ENCODE peak calls at places on chromosome 9, in six cellular contexts. H, T, X, L, D and J are unnamed samples.
A peak's percentile ranks its signal among the peaks of the same experiment; 100 is the strongest.

GRCh38 chr9:31153250-31153840 is 1231.1 kb upstream of the ACO1 start:
- DNase-seq in H (no peak), L (no peak), T (no peak), X (no peak), D (no peak), J (no peak)

GRCh38 chr9:107180206-107180605 is 102.9 kb upstream of the RAD23B start:
- DNase-seq in T (no peak), L (no peak), H (no peak), D (no peak), X (no peak), J (no peak)

GRCh38 chr9:134057311-134057665 is 10.5 kb downstream of the BRD3 start:
- DNase-seq in T (no peak), D (no peak), H (no peak), X (peak; percentile 63), L (no peak), J (no peak)

GRCh38 chr9:95085036-95085770 is 232.3 kb downstream of the FANCC start:
- DNase-seq in X (peak; percentile 68), H (no peak), T (no peak), D (no peak), L (no peak), J (no peak)

GRCh38 chr9:36940881-36941280 is 93.2 kb downstream of the PAX5 start:
- DNase-seq in L (no peak), X (no peak), D (no peak), H (no peak), T (peak; percentile 32), J (no peak)

GRCh38 chr9:115234094-115234493 is 116.1 kb upstream of the TNC start:
- DNase-seq in D (peak; percentile 64), L (no peak), X (no peak), H (no peak), T (no peak), J (no peak)

GRCh38 chr9:134476256-134476941 is 150.1 kb downstream of the RXRA start:
- DNase-seq in D (no peak), T (no peak), L (no peak), X (no peak), H (no peak), J (no peak)

GRCh38 chr9:35603506-35603985 is 1.5 kb upstream of the TESK1 start:
- DNase-seq in D (peak; percentile 80), T (no peak), X (peak; percentile 82), H (no peak), L (no peak), J (no peak)

GRCh38 chr9:134884492-134884891 is 3.9 kb downstream of the FCN2 start:
- DNase-seq in T (no peak), H (no peak), L (no peak), D (no peak), X (no peak), J (no peak)

GRCh38 chr9:109967651-109968331 is 187.8 kb downstream of the PALM2AKAP2 start:
- DNase-seq in D (no peak), T (no peak), H (no peak), X (no peak), L (no peak), J (no peak)

GRCh38 chr9:113633782-113634596 is 170.5 kb downstream of the RGS3 start:
- DNase-seq in L (no peak), H (no peak), X (peak; percentile 37), D (no peak), T (peak; percentile 42), J (no peak)

GRCh38 chr9:126615791-126616447 is 2.2 kb downstream of the LMX1B start:
- DNase-seq in L (no peak), D (no peak), H (no peak), T (no peak), X (no peak), J (no peak)

GRCh38 chr9:114282926-114283325 is 40.0 kb upstream of the ORM1 start:
- DNase-seq in H (no peak), D (peak; percentile 71), L (no peak), T (peak; percentile 31), X (peak; percentile 3), J (no peak)

GRCh38 chr9:105053209-105053652 is 125.3 kb upstream of the ABCA1 start:
- DNase-seq in H (no peak), T (no peak), D (no peak), X (no peak), L (no peak), J (no peak)

GRCh38 chr9:129712595-129713524 is 40.0 kb downstream of the PTGES start:
- DNase-seq in L (no peak), H (no peak), T (no peak), X (no peak), D (peak; percentile 77), J (no peak)